ENCODE peak calls at places on chromosomes 3 and 15, in ten cellular contexts. J is tibial artery, B is AG04449, L is WTC11, W is BJ, I is heart right ventricle, A is CD14-positive monocyte, D is glutamatergic neuron, Y is GM20000, R is ascending aorta. U is an unnamed sample.

GRCh38 chr3:87236093-87236492 is 9.0 kb downstream of the CHMP2B start:
- DNase-seq in W (no peak), Y (no peak), D (no peak), B (no peak), J (no peak), A (no peak), R (no peak), L (no peak), I (no peak), U (no peak)

GRCh38 chr15:68674975-68675374 is 96.2 kb downstream of the CORO2B start:
- DNase-seq in D (no peak), Y (peak), R (no peak), J (peak), L (no peak), A (no peak), W (no peak), B (no peak), I (no peak), U (no peak)

GRCh38 chr3:198113219-198114053 is 153.4 kb downstream of the LMLN start:
- DNase-seq in A (no peak), D (peak), R (no peak), J (no peak), B (no peak), Y (peak), W (no peak), I (peak), L (peak), U (no peak)

GRCh38 chr15:96270581-96271172 is 59.8 kb upstream of the NR2F2 start:
- DNase-seq in R (no peak), A (no peak), I (no peak), J (no peak), D (no peak), L (no peak), W (no peak), B (no peak), Y (no peak), U (no peak)

GRCh38 chr15:86213420-86213819 is 133.7 kb downstream of the AGBL1 start:
- DNase-seq in W (no peak), B (no peak), Y (no peak), I (no peak), A (no peak), D (no peak), R (no peak), J (no peak), L (no peak), U (no peak)

GRCh38 chr15:78177447-78177873 is 28.3 kb downstream of the IDH3A start:
- DNase-seq in W (no peak), I (peak), R (no peak), Y (peak), B (no peak), L (peak), D (peak), A (no peak), J (no peak), U (no peak)

GRCh38 chr3:104044002-104044401 is 1322.7 kb upstream of the ALCAM start:
- DNase-seq in I (no peak), Y (no peak), J (no peak), W (no peak), D (no peak), A (no peak), L (no peak), B (no peak), R (no peak), U (no peak)

GRCh38 chr15:40452296-40453090 is 11.7 kb downstream of the BAHD1 start:
- DNase-seq in B (no peak), J (no peak), I (no peak), L (no peak), R (no peak), W (no peak), D (no peak), A (no peak), Y (no peak), U (no peak)

GRCh38 chr3:176147251-176147650 is 1050.0 kb downstream of the TBL1XR1 start:
- DNase-seq in L (no peak), D (no peak), W (no peak), A (no peak), B (no peak), R (no peak), I (no peak), J (no peak), Y (no peak), U (no peak)

GRCh38 chr3:73451276-73451973 is 173.3 kb downstream of the PDZRN3 start:
- DNase-seq in A (no peak), B (no peak), J (no peak), D (no peak), I (no peak), Y (no peak), W (no peak), L (no peak), R (no peak), U (no peak)

GRCh38 chr15:66835558-66835878 is 133.5 kb downstream of the SMAD6 start:
- DNase-seq in L (no peak), Y (no peak), I (no peak), J (no peak), B (no peak), A (peak), D (no peak), W (no peak), R (no peak), U (no peak)

GRCh38 chr3:167733961-167734497 is 663 bp downstream of the PDCD10 start:
- DNase-seq in R (no peak), W (no peak), J (no peak), Y (no peak), I (no peak), L (no peak), A (no peak), B (no peak), D (no peak), U (no peak)

GRCh38 chr3:17738921-17739320 is 3.5 kb downstream of the TBC1D5 start:
- DNase-seq in I (no peak), Y (no peak), B (no peak), L (no peak), A (no peak), D (no peak), W (no peak), J (no peak), R (no peak), U (no peak)

GRCh38 chr15:39594056-39594763 is 13.3 kb downstream of the THBS1 start:
- DNase-seq in I (no peak), B (peak), A (no peak), L (no peak), R (no peak), Y (no peak), J (no peak), D (no peak), W (peak), U (no peak)

GRCh38 chr15:79154491-79155182 is 64.1 kb upstream of the RASGRF1 start:
- DNase-seq in Y (no peak), B (no peak), W (no peak), D (no peak), L (no peak), I (no peak), J (no peak), R (no peak), A (no peak), U (no peak)

GRCh38 chr3:53089511-53089910 is 40.7 kb downstream of the RFT1 start:
- DNase-seq in Y (no peak), A (no peak), J (no peak), W (no peak), D (no peak), R (no peak), B (no peak), I (peak), L (no peak), U (no peak)

GRCh38 chr3:195441476-195441970 is 1.3 kb downstream of the ACAP2 start:
- DNase-seq in I (no peak), B (no peak), D (peak), W (no peak), Y (no peak), L (no peak), J (no peak), R (no peak), A (no peak), U (no peak)

GRCh38 chr15:67149068-67149841 is 83.9 kb downstream of the SMAD3 start:
- DNase-seq in B (no peak), L (no peak), Y (no peak), W (no peak), I (no peak), D (no peak), J (peak), A (no peak), R (no peak), U (no peak)

GRCh38 chr15:48717458-48717857 is 71.9 kb upstream of the FBN1 start:
- DNase-seq in B (no peak), L (no peak), J (no peak), R (no peak), I (no peak), D (no peak), Y (no peak), A (no peak), W (no peak), U (no peak)

GRCh38 chr3:64214002-64214696 is 11.1 kb downstream of the PRICKLE2 start:
- DNase-seq in B (no peak), L (no peak), W (no peak), Y (no peak), A (no peak), D (no peak), R (no peak), J (peak), I (peak), U (no peak)

GRCh38 chr3:108673988-108674661 is 83.1 kb downstream of the RETNLB start:
- DNase-seq in J (no peak), R (no peak), W (no peak), I (no peak), D (no peak), A (no peak), L (no peak), B (no peak), Y (no peak), U (no peak)

GRCh38 chr15:101062471-101063171 is 143.5 kb downstream of the LRRK1 start:
- DNase-seq in A (no peak), D (no peak), L (no peak), Y (peak), B (no peak), J (peak), R (no peak), W (no peak), I (no peak), U (no peak)

GRCh38 chr15:34161329-34161953 is 48.5 kb downstream of the KATNBL1 start:
- DNase-seq in B (no peak), R (no peak), A (no peak), J (no peak), L (no peak), Y (no peak), I (no peak), W (no peak), D (no peak), U (no peak)

GRCh38 chr3:187736418-187736871 is 8.8 kb downstream of the BCL6 start:
- DNase-seq in Y (no peak), D (no peak), B (no peak), L (no peak), J (no peak), I (no peak), W (no peak), R (no peak), A (peak), U (no peak)

GRCh38 chr3:141959921-141960554 is 83.6 kb downstream of the ATP1B3 start:
- DNase-seq in W (peak), A (no peak), R (no peak), I (no peak), J (no peak), D (no peak), B (no peak), L (no peak), Y (no peak), U (no peak)

GRCh38 chr3:106329505-106329904 is 460.7 kb upstream of the CBLB start:
- DNase-seq in L (no peak), W (no peak), Y (no peak), D (no peak), J (no peak), I (no peak), A (no peak), B (no peak), R (no peak), U (no peak)

GRCh38 chr15:96331141-96331941 is 841 bp downstream of the NR2F2 start:
- DNase-seq in J (no peak), A (no peak), Y (peak), L (peak), D (peak), B (no peak), R (no peak), I (no peak), W (no peak), U (no peak)

GRCh38 chr15:25237291-25237978 is 201.4 kb downstream of the UBE3A start:
- DNase-seq in R (no peak), A (peak), Y (no peak), B (no peak), W (no peak), J (peak), L (no peak), D (no peak), I (peak), U (no peak)

GRCh38 chr3:20105513-20106280 is 65.5 kb downstream of the KAT2B start:
- DNase-seq in D (no peak), J (no peak), L (no peak), W (no peak), I (no peak), Y (no peak), A (no peak), R (no peak), B (no peak), U (no peak)

GRCh38 chr3:159163656-159164055 is 361.8 kb downstream of the MFSD1 start:
- DNase-seq in R (no peak), L (no peak), B (no peak), A (no peak), W (no peak), I (no peak), J (no peak), D (no peak), Y (no peak), U (no peak)

GRCh38 chr3:159158801-159159200 is 356.9 kb downstream of the MFSD1 start:
- DNase-seq in B (no peak), W (no peak), I (no peak), L (no peak), J (no peak), Y (no peak), D (no peak), R (no peak), A (no peak), U (no peak)

GRCh38 chr3:159157275-159157674 is 355.4 kb downstream of the MFSD1 start:
- DNase-seq in W (no peak), I (no peak), J (no peak), R (no peak), A (no peak), Y (no peak), D (no peak), B (no peak), L (no peak), U (no peak)

GRCh38 chr3:159159546-159159945 is 357.7 kb downstream of the MFSD1 start:
- DNase-seq in Y (no peak), R (no peak), I (no peak), B (no peak), J (no peak), L (no peak), A (no peak), W (no peak), D (no peak), U (no peak)

DNA sequence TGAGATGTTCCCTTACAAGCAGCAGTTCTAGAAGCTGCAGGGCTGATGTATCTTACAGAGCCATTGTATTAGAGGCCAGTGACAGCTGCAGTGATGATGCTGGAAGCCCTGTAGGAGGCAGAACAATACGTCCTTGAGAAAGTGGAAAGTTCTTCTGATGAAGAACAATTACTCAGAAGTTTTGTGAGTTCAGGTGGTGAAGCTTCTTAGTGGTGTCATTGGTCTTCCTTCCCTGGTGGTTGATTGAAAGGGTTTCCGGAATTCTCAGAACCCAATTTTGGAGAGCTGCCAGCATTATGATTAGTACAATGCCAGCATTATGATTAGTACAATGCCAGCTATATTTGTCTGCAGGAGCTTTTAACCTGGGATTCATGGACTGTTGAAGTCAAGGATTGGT is 356.4 kb downstream of the MFSD1 start:
- DNase-seq in I (no peak), J (no peak), R (no peak), L (no peak), W (no peak), Y (no peak), A (no peak), B (no peak), D (no peak), U (no peak)
- TF ChIP-seq CTCF in I (no peak), J (no peak), R (no peak), L (no peak), W (no peak), Y (peak), A (no peak), B (peak), D (no peak), U (peak)

GRCh38 chr15:45666119-45666875 is 31.5 kb downstream of the SQOR start:
- DNase-seq in Y (no peak), A (no peak), R (no peak), D (no peak), L (no peak), B (no peak), J (no peak), W (no peak), I (no peak), U (no peak)

GRCh38 chr15:45664451-45664850 is 29.6 kb downstream of the SQOR start:
- DNase-seq in R (no peak), Y (no peak), D (no peak), J (no peak), W (no peak), L (no peak), B (peak), I (no peak), A (no peak), U (peak)

GRCh38 chr15:45665261-45665660 is 30.4 kb downstream of the SQOR start:
- DNase-seq in J (no peak), A (no peak), R (no peak), D (no peak), Y (no peak), W (no peak), B (no peak), L (no peak), I (no peak), U (no peak)

GRCh38 chr15:45660231-45660979 is 25.6 kb downstream of the SQOR start:
- DNase-seq in B (no peak), L (no peak), D (no peak), Y (peak), R (no peak), J (no peak), W (peak), I (no peak), A (no peak), U (no peak)

GRCh38 chr15:45662375-45662774 is 27.5 kb downstream of the SQOR start:
- DNase-seq in W (no peak), J (no peak), R (no peak), B (no peak), L (peak), I (no peak), A (no peak), Y (no peak), D (no peak), U (no peak)
- TF ChIP-seq CTCF in W (no peak), J (no peak), R (no peak), B (no peak), L (peak), I (no peak), A (no peak), Y (no peak), D (no peak), U (no peak)

DNA sequence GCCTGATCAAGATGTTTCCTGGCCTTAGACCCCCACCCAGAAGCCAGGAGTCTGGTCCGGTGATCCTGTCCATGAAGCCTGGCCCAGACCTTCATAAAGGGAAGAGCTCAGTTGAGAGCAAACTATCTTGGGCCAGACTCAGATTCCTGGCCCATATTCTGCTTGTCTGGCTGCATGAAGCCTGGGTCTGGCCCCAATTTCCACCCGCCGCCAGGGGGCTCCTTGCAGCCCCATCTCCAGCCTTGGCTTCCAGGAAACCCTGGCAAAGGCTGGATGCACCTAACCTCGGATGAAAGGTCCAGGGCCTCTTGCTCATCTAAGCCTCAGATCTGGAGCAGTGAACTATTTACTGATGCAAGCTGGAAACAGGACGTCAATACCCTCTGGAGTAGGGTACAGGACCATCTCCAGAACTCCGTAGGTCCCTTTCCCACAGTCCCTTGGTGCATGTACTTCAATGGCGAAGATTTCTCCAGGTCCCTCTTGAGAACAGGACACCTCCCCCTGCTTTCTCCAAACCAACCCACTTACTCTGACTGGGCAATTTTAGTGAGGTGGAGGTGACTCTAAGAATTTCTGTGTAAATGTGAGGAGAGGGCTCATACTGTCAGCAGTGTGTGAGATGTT is 5.6 kb downstream of the FOXL2 start:
- DNase-seq in L (peak), I (no peak), D (peak), W (no peak), R (no peak), Y (no peak), B (no peak), J (peak), A (no peak), U (peak)
- TF ChIP-seq CTCF in L (peak), I (peak), D (peak), W (peak), R (no peak), Y (peak), B (peak), J (no peak), A (peak), U (peak)

GRCh38 chr15:50116477-50116876 is 2.6 kb downstream of the ATP8B4 start:
- DNase-seq in B (no peak), D (no peak), R (no peak), I (no peak), W (no peak), L (peak), Y (peak), J (no peak), A (no peak), U (no peak)
- TF ChIP-seq CTCF in B (peak), D (peak), R (no peak), I (no peak), W (peak), L (no peak), Y (peak), J (no peak), A (peak), U (peak)

GRCh38 chr3:52054689-52055511 is 1.5 kb downstream of the DUSP7 start:
- DNase-seq in J (no peak), L (peak), R (no peak), W (no peak), I (no peak), Y (no peak), B (no peak), A (no peak), D (peak), U (no peak)
- TF ChIP-seq CTCF in J (peak), L (no peak), R (no peak), W (peak), I (peak), Y (no peak), B (peak), A (peak), D (no peak), U (peak)